ENCODE peak calls at places on chromosome 14, in ten cellular contexts. M is heart left ventricle, W is GM12892, L is thyroid gland, N is NB4, S is esophagus squamous epithelium, O is breast epithelium, J is spleen, B is ovary, R is GM12878. Q is an unnamed sample.

GRCh38 chr14:37230551-37231194 is 32.9 kb downstream of the MIPOL1 start:
- DNase-seq in M (no peak), W (no peak), L (no peak), N (peak; percentile 66), S (no peak), O (no peak), J (no peak), B (no peak), R (no peak), Q (no peak)

GRCh38 chr14:83520837-83521236 is 1987.2 kb upstream of the SEL1L start:
- DNase-seq in M (no peak), W (no peak), L (no peak), N (no peak), S (no peak), O (no peak), J (no peak), B (no peak), R (no peak), Q (no peak)

GRCh38 chr14:101624579-101624978 is 63.3 kb downstream of the DIO3 start:
- DNase-seq in M (no peak), W (no peak), L (no peak), N (no peak), S (no peak), O (no peak), J (no peak), B (no peak), R (no peak), Q (no peak)

GRCh38 chr14:76761198-76761848 is at the start of gene VASH1:
- DNase-seq in M (peak; percentile 85), W (peak; percentile 91), L (peak; percentile 41), N (peak; percentile 80), S (no peak), O (peak; percentile 17), J (peak; percentile 92), B (peak; percentile 74), R (no peak), Q (peak; percentile 94)

GRCh38 chr14:34331728-34332623 is 130.1 kb downstream of the SPTSSA start:
- DNase-seq in M (peak; percentile 51), W (peak; percentile 19), L (peak; percentile 76), N (peak; percentile 65), S (no peak), O (peak; percentile 51), J (peak; percentile 78), B (peak; percentile 34), R (peak; percentile 80), Q (no peak)

GRCh38 chr14:80606347-80606772 is 335.2 kb downstream of the CEP128 start:
- DNase-seq in M (no peak), W (no peak), L (no peak), N (no peak), S (no peak), O (no peak), J (no peak), B (no peak), R (no peak), Q (no peak)

GRCh38 chr14:49986344-49987014 is 93.6 kb downstream of the ARF6 start:
- DNase-seq in M (no peak), W (no peak), L (no peak), N (no peak), S (no peak), O (no peak), J (no peak), B (no peak), R (no peak), Q (no peak)

GRCh38 chr14:68828728-68829127 is 35.9 kb upstream of the ZFP36L1 start:
- DNase-seq in M (no peak), W (no peak), L (no peak), N (no peak), S (no peak), O (no peak), J (no peak), B (no peak), R (no peak), Q (no peak)

DNA sequence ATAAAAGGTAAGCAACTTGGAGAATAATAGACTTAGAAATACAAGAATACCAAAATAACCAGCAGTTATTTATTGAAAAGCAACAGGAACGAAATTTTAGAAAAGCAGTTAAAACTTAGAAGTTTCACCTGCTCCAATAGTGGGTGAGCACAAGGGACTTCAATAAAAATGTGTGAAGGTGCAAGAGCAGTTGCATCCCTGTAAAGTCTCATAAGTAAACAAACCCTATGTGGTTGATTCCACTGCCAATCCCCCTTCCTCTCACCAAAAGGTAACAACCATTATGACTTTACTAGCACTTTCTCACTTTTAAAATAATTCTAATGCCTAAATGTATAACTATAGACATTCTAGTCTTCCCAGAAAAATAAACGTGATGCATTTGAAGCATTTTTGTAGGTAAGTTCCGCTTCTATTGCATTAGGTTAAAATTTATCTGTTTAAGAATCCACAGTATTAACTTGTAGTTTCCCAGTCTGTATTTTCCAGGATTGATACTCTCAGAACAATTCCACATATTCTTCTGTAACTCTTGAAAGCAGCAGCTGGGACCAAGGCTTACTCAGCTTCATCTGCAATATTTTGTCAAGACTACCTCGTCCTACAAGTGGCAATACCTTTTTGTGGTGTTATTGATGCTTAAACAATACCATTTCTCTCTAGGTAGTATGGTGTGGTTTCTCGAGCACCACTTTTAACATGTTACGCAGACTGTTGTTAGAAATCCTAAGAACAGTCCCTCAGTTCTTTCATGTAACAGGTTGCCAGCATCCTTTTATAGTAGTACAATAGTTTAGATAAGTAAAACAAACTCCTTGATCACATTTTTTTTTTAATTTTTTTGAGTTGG is 32.1 kb downstream of the HNRNPC start:
- DNase-seq in M (no peak), W (no peak), L (no peak), N (no peak), S (no peak), O (no peak), J (no peak), B (no peak), R (no peak), Q (no peak)
- TF ChIP-seq POLR2A in M (no peak), W (no peak), L (no peak), N (no peak), S (no peak), O (no peak), J (no peak), B (no peak), R (peak; percentile 6), Q (no peak)

GRCh38 chr14:51547701-51548100 is 104.0 kb upstream of the FRMD6 start:
- DNase-seq in M (no peak), W (no peak), L (no peak), N (no peak), S (no peak), O (no peak), J (no peak), B (no peak), R (no peak), Q (no peak)

GRCh38 chr14:51546099-51546498 is 105.6 kb upstream of the FRMD6 start:
- DNase-seq in M (no peak), W (no peak), L (no peak), N (no peak), S (no peak), O (no peak), J (no peak), B (no peak), R (no peak), Q (no peak)

GRCh38 chr14:51548187-51548586 is 103.5 kb upstream of the FRMD6 start:
- DNase-seq in M (no peak), W (no peak), L (no peak), N (no peak), S (no peak), O (no peak), J (no peak), B (no peak), R (no peak), Q (no peak)

GRCh38 chr14:51546603-51547258 is 105.0 kb upstream of the FRMD6 start:
- DNase-seq in M (no peak), W (no peak), L (no peak), N (no peak), S (no peak), O (no peak), J (no peak), B (no peak), R (no peak), Q (no peak)

DNA sequence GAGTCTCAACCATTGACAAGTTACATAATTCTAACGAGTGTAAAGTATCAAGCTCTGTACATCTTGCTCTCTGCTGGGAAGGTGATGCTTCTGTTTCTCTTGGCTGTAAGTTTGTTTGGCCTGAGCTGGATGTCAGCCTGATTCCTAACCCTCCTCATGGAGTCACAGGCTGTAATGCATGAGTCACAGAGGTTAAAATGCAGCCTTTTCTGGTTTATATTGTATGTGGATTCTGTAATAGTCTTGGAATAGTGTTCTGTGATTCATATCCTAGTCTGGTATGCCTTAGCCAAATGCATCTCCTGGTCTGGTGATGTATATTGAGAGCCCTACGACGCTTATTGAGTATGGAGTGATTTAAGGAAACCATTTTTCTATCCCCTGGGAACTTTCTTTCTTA is 104.5 kb upstream of the FRMD6 start:
- DNase-seq in M (peak; percentile 20), W (no peak), L (peak; percentile 53), N (no peak), S (no peak), O (peak; percentile 41), J (no peak), B (peak; percentile 38), R (no peak), Q (no peak)
- TF ChIP-seq POLR2A in M (no peak), W (no peak), L (no peak), N (no peak), S (no peak), O (no peak), J (no peak), B (no peak), R (no peak), Q (no peak)

DNA sequence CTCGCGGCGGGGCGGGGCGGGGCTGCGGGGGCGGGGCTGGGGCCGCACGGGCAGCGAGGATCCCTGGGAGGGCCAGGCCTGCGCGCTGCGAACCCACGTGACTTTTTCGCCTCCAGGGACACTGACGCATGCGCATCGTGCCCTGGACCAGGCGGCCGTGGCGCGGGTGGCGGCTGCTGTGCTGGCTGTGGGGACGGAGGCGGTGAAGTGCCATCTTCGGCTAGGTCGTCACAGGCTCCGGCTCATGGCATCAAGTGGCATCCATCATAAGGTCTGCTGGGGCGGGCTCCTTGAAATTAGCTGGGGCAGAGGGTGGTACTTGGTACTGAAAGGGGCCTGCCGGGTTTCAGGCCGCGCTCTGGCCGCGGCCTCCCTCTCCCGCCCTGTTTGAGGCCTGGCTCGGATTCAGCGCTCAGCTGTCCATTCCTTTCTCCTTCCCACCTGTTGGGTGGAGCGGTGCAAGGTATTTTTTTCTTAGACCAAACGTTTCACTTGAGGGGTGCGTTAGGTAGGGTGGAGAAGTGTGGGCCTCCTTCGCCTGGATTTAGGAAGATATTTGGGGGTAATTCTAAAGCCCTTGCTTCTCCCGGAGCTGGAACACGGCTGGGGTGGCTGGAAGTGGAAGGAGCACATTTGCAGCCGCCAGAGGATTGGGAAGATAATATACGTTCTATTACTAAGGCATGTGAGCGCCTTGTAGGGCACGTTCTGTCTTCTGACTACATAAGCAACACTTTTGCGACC is at the start of gene PRPF39:
- DNase-seq in M (peak; percentile 96), W (peak; percentile 90), L (peak; percentile 96), N (peak; percentile 92), S (peak; percentile 52), O (peak; percentile 92), J (peak; percentile 99), B (peak; percentile 95), R (peak; percentile 84), Q (peak; percentile 93)
- TF ChIP-seq POLR2A in M (no peak), W (peak; percentile 95), L (peak; percentile 65), N (peak; percentile 92), S (peak; percentile 88), O (peak; percentile 71), J (peak; percentile 51), B (peak; percentile 86), R (peak; percentile 99), Q (peak; percentile 92)

DNA sequence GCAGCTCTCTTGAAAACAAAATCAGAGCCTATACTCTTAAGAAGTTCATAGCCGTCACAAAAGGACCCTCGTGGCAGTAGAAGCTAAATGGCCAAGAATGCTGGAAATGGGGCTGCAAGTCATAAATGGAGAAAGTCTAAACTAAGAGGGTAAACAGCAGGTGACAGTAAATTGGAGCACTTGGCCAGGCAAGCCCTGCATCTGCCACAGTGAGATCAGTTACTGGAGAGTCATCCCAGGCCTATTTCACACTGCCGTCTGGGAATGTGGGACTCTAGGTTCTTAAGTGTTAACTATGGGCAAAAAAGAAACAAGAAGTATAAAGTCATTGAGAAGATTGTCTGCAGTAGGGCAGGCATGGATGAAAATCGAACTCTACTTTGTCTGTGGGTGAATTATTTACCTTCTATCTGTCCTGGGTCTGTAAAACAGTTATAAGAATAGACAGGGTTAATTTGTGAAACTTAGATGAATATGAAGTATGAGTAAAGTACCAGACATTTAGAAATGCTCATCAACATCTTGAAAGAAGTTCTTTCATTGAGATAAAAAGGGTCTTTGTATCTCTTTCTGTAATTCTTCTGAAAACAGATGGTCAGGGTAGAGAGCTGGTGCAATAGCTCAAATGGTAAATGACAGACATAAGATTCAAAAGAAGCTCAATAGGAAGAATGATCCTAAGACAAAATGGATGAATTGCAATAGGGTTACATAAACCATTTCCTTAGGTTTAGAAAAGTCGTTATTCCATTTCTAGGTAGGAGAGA is 792.5 kb downstream of the DIO2 start:
- DNase-seq in M (no peak), W (no peak), L (no peak), N (no peak), S (no peak), O (no peak), J (no peak), B (no peak), R (no peak), Q (no peak)
- TF ChIP-seq POLR2A in M (no peak), W (no peak), L (no peak), N (no peak), S (no peak), O (no peak), J (no peak), B (no peak), R (no peak), Q (no peak)

Q was measured in GM12891.